ENCODE peak calls at places on chromosomes 2 and 18, in ten cellular contexts. One of them, this sample, is unnamed.

GRCh38 chr2:88227446-88227845 is 57.3 kb downstream of the THNSL2 start:
- DNase-seq in cardiac fibroblast: peak
- DNase-seq in foreskin fibroblast: peak
- DNase-seq in mammary epithelial cell: no peak
- DNase-seq in Calu3: no peak
- DNase-seq in thyroid gland: no peak
- DNase-seq in nephron progenitor cell: peak
- DNase-seq in AG04450: no peak
- DNase-seq in lower lobe of right lung: no peak
- DNase-seq in SK-N-SH: no peak
- DNase-seq in this sample: no peak

GRCh38 chr2:232485757-232486557 is 1.7 kb downstream of the ECEL1 start:
- DNase-seq in AG04450: no peak
- DNase-seq in thyroid gland: no peak
- DNase-seq in foreskin fibroblast: no peak
- DNase-seq in SK-N-SH: peak
- DNase-seq in mammary epithelial cell: no peak
- DNase-seq in lower lobe of right lung: peak
- DNase-seq in cardiac fibroblast: no peak
- DNase-seq in Calu3: no peak
- DNase-seq in nephron progenitor cell: peak
- DNase-seq in this sample: no peak

GRCh38 chr2:3627500-3628100 is 30.4 kb upstream of the ALLC start:
- DNase-seq in Calu3: no peak
- DNase-seq in cardiac fibroblast: no peak
- DNase-seq in nephron progenitor cell: no peak
- DNase-seq in mammary epithelial cell: no peak
- DNase-seq in lower lobe of right lung: no peak
- DNase-seq in thyroid gland: no peak
- DNase-seq in SK-N-SH: no peak
- DNase-seq in AG04450: no peak
- DNase-seq in foreskin fibroblast: no peak
- DNase-seq in this sample: no peak

GRCh38 chr2:166106431-166107015 is 21.3 kb downstream of the SCN1A start:
- DNase-seq in SK-N-SH: peak
- DNase-seq in foreskin fibroblast: peak
- DNase-seq in cardiac fibroblast: peak
- DNase-seq in Calu3: no peak
- DNase-seq in mammary epithelial cell: no peak
- DNase-seq in thyroid gland: no peak
- DNase-seq in lower lobe of right lung: no peak
- DNase-seq in AG04450: no peak
- DNase-seq in nephron progenitor cell: peak
- DNase-seq in this sample: no peak

GRCh38 chr2:175036582-175037018 is 31.4 kb upstream of the CHN1 start:
- DNase-seq in Calu3: no peak
- DNase-seq in nephron progenitor cell: no peak
- DNase-seq in cardiac fibroblast: peak
- DNase-seq in AG04450: no peak
- DNase-seq in SK-N-SH: peak
- DNase-seq in foreskin fibroblast: peak
- DNase-seq in thyroid gland: no peak
- DNase-seq in lower lobe of right lung: no peak
- DNase-seq in mammary epithelial cell: no peak
- DNase-seq in this sample: no peak

GRCh38 chr2:184523732-184524131 is 74.6 kb upstream of the ZNF804A start:
- DNase-seq in cardiac fibroblast: no peak
- DNase-seq in SK-N-SH: no peak
- DNase-seq in foreskin fibroblast: no peak
- DNase-seq in mammary epithelial cell: no peak
- DNase-seq in nephron progenitor cell: no peak
- DNase-seq in AG04450: no peak
- DNase-seq in thyroid gland: no peak
- DNase-seq in lower lobe of right lung: no peak
- DNase-seq in Calu3: no peak
- DNase-seq in this sample: no peak

GRCh38 chr2:111029135-111029927 is 91.4 kb upstream of the BCL2L11 start:
- DNase-seq in AG04450: no peak
- DNase-seq in Calu3: peak
- DNase-seq in foreskin fibroblast: no peak
- DNase-seq in mammary epithelial cell: no peak
- DNase-seq in SK-N-SH: no peak
- DNase-seq in lower lobe of right lung: no peak
- DNase-seq in cardiac fibroblast: no peak
- DNase-seq in nephron progenitor cell: no peak
- DNase-seq in thyroid gland: no peak
- DNase-seq in this sample: no peak

GRCh38 chr2:180472133-180472532 is 465.0 kb upstream of the CWC22 start:
- DNase-seq in nephron progenitor cell: no peak
- DNase-seq in foreskin fibroblast: peak
- DNase-seq in SK-N-SH: no peak
- DNase-seq in Calu3: no peak
- DNase-seq in lower lobe of right lung: no peak
- DNase-seq in thyroid gland: no peak
- DNase-seq in mammary epithelial cell: no peak
- DNase-seq in cardiac fibroblast: peak
- DNase-seq in AG04450: peak
- DNase-seq in this sample: peak

GRCh38 chr2:233841183-233841582 is 13.2 kb downstream of the HJURP start:
- DNase-seq in mammary epithelial cell: no peak
- DNase-seq in foreskin fibroblast: no peak
- DNase-seq in thyroid gland: no peak
- DNase-seq in lower lobe of right lung: no peak
- DNase-seq in AG04450: no peak
- DNase-seq in nephron progenitor cell: no peak
- DNase-seq in Calu3: no peak
- DNase-seq in SK-N-SH: no peak
- DNase-seq in cardiac fibroblast: no peak
- DNase-seq in this sample: no peak

GRCh38 chr2:112646102-112646719 is 472 bp downstream of the SLC20A1 start:
- DNase-seq in lower lobe of right lung: no peak
- DNase-seq in nephron progenitor cell: no peak
- DNase-seq in mammary epithelial cell: no peak
- DNase-seq in Calu3: peak
- DNase-seq in cardiac fibroblast: no peak
- DNase-seq in AG04450: no peak
- DNase-seq in foreskin fibroblast: no peak
- DNase-seq in thyroid gland: no peak
- DNase-seq in SK-N-SH: peak
- DNase-seq in this sample: no peak

GRCh38 chr2:190431907-190432306 is 23.8 kb downstream of the MFSD6 start:
- DNase-seq in AG04450: no peak
- DNase-seq in lower lobe of right lung: no peak
- DNase-seq in mammary epithelial cell: no peak
- DNase-seq in Calu3: no peak
- DNase-seq in foreskin fibroblast: peak
- DNase-seq in cardiac fibroblast: no peak
- DNase-seq in SK-N-SH: no peak
- DNase-seq in nephron progenitor cell: no peak
- DNase-seq in thyroid gland: no peak
- DNase-seq in this sample: no peak

GRCh38 chr2:224104668-224105386 is 65.7 kb upstream of the SERPINE2 start:
- DNase-seq in AG04450: no peak
- DNase-seq in foreskin fibroblast: no peak
- DNase-seq in thyroid gland: no peak
- DNase-seq in nephron progenitor cell: no peak
- DNase-seq in SK-N-SH: no peak
- DNase-seq in cardiac fibroblast: no peak
- DNase-seq in Calu3: no peak
- DNase-seq in lower lobe of right lung: no peak
- DNase-seq in mammary epithelial cell: peak
- DNase-seq in this sample: no peak

GRCh38 chr2:177068967-177069366 is 143.6 kb upstream of the HNRNPA3 start:
- DNase-seq in cardiac fibroblast: no peak
- DNase-seq in AG04450: no peak
- DNase-seq in thyroid gland: no peak
- DNase-seq in SK-N-SH: no peak
- DNase-seq in nephron progenitor cell: no peak
- DNase-seq in Calu3: no peak
- DNase-seq in lower lobe of right lung: no peak
- DNase-seq in mammary epithelial cell: no peak
- DNase-seq in foreskin fibroblast: no peak
- DNase-seq in this sample: no peak

GRCh38 chr2:96539215-96539920 is 2.8 kb downstream of the ARID5A start:
- DNase-seq in SK-N-SH: no peak
- DNase-seq in mammary epithelial cell: no peak
- DNase-seq in Calu3: no peak
- DNase-seq in cardiac fibroblast: no peak
- DNase-seq in nephron progenitor cell: no peak
- DNase-seq in foreskin fibroblast: no peak
- DNase-seq in lower lobe of right lung: no peak
- DNase-seq in AG04450: no peak
- DNase-seq in thyroid gland: no peak
- DNase-seq in this sample: no peak

GRCh38 chr18:5268874-5269273 is 26.7 kb downstream of the ZBTB14 start:
- DNase-seq in SK-N-SH: no peak
- DNase-seq in AG04450: no peak
- DNase-seq in nephron progenitor cell: no peak
- DNase-seq in thyroid gland: no peak
- DNase-seq in Calu3: no peak
- DNase-seq in foreskin fibroblast: no peak
- DNase-seq in mammary epithelial cell: no peak
- DNase-seq in lower lobe of right lung: no peak
- DNase-seq in cardiac fibroblast: no peak
- DNase-seq in this sample: no peak

GRCh38 chr2:201258666-201258999 is 1.7 kb upstream of the CASP8 start:
- DNase-seq in Calu3: no peak
- DNase-seq in SK-N-SH: no peak
- DNase-seq in mammary epithelial cell: no peak
- DNase-seq in lower lobe of right lung: no peak
- DNase-seq in thyroid gland: no peak
- DNase-seq in AG04450: no peak
- DNase-seq in foreskin fibroblast: no peak
- DNase-seq in cardiac fibroblast: no peak
- DNase-seq in nephron progenitor cell: no peak
- DNase-seq in this sample: no peak
- TF ChIP-seq CTCF in Calu3: no peak
- TF ChIP-seq CTCF in SK-N-SH: peak
- TF ChIP-seq CTCF in mammary epithelial cell: no peak
- TF ChIP-seq CTCF in lower lobe of right lung: no peak
- TF ChIP-seq CTCF in thyroid gland: no peak
- TF ChIP-seq CTCF in AG04450: no peak
- TF ChIP-seq CTCF in foreskin fibroblast: peak
- TF ChIP-seq CTCF in cardiac fibroblast: no peak
- TF ChIP-seq CTCF in nephron progenitor cell: no peak
- TF ChIP-seq CTCF in this sample: peak

GRCh38 chr2:85355073-85355410 is 473 bp downstream of the ELMOD3 start:
- DNase-seq in foreskin fibroblast: peak
- DNase-seq in Calu3: no peak
- DNase-seq in SK-N-SH: no peak
- DNase-seq in AG04450: no peak
- DNase-seq in lower lobe of right lung: no peak
- DNase-seq in mammary epithelial cell: peak
- DNase-seq in thyroid gland: no peak
- DNase-seq in cardiac fibroblast: peak
- DNase-seq in nephron progenitor cell: no peak
- DNase-seq in this sample: no peak
- TF ChIP-seq CTCF in foreskin fibroblast: no peak
- TF ChIP-seq CTCF in Calu3: no peak
- TF ChIP-seq CTCF in SK-N-SH: no peak
- TF ChIP-seq CTCF in AG04450: no peak
- TF ChIP-seq CTCF in lower lobe of right lung: no peak
- TF ChIP-seq CTCF in mammary epithelial cell: no peak
- TF ChIP-seq CTCF in thyroid gland: no peak
- TF ChIP-seq CTCF in cardiac fibroblast: no peak
- TF ChIP-seq CTCF in nephron progenitor cell: no peak
- TF ChIP-seq CTCF in this sample: no peak

DNA sequence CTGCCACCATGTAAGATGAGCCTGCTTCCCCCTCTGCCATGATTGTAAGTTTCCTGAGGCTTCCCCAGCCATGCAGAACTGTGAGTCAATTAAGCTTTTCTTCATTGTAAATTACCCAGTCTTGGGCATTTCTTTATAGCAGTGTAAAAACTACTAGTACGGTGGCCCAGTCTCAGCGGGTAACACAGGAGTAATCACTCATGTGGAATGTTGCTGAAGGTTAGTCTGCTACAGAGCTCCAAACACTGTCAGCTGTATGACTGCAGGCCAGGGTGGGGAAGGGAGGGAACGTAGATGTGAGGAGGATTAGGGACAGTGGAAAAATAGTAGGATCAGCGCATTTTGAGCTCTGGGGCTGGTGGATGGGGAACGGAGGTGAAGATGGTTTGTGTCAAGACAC is 711.2 kb upstream of the SOX11 start:
- DNase-seq in AG04450: no peak
- DNase-seq in cardiac fibroblast: no peak
- DNase-seq in Calu3: no peak
- DNase-seq in nephron progenitor cell: no peak
- DNase-seq in thyroid gland: no peak
- DNase-seq in mammary epithelial cell: no peak
- DNase-seq in lower lobe of right lung: no peak
- DNase-seq in SK-N-SH: no peak
- DNase-seq in foreskin fibroblast: no peak
- DNase-seq in this sample: no peak
- TF ChIP-seq CTCF in AG04450: no peak
- TF ChIP-seq CTCF in cardiac fibroblast: no peak
- TF ChIP-seq CTCF in Calu3: no peak
- TF ChIP-seq CTCF in nephron progenitor cell: no peak
- TF ChIP-seq CTCF in thyroid gland: no peak
- TF ChIP-seq CTCF in mammary epithelial cell: no peak
- TF ChIP-seq CTCF in lower lobe of right lung: no peak
- TF ChIP-seq CTCF in SK-N-SH: no peak
- TF ChIP-seq CTCF in foreskin fibroblast: no peak
- TF ChIP-seq CTCF in this sample: no peak

GRCh38 chr2:28390857-28391563 is 1.6 kb upstream of the FOSL2 start:
- DNase-seq in thyroid gland: peak
- DNase-seq in AG04450: no peak
- DNase-seq in Calu3: peak
- DNase-seq in lower lobe of right lung: peak
- DNase-seq in nephron progenitor cell: peak
- DNase-seq in cardiac fibroblast: peak
- DNase-seq in foreskin fibroblast: peak
- DNase-seq in mammary epithelial cell: peak
- DNase-seq in SK-N-SH: peak
- DNase-seq in this sample: peak

GRCh38 chr2:28392297-28393114 is at the start of gene FOSL2:
- DNase-seq in foreskin fibroblast: peak
- DNase-seq in nephron progenitor cell: peak
- DNase-seq in SK-N-SH: peak
- DNase-seq in cardiac fibroblast: peak
- DNase-seq in Calu3: peak
- DNase-seq in lower lobe of right lung: peak
- DNase-seq in mammary epithelial cell: peak
- DNase-seq in AG04450: peak
- DNase-seq in thyroid gland: peak
- DNase-seq in this sample: peak

GRCh38 chr2:28391564-28392296 is 928 bp upstream of the FOSL2 start:
- DNase-seq in AG04450: peak
- DNase-seq in cardiac fibroblast: peak
- DNase-seq in Calu3: peak
- DNase-seq in SK-N-SH: peak
- DNase-seq in nephron progenitor cell: peak
- DNase-seq in foreskin fibroblast: peak
- DNase-seq in thyroid gland: peak
- DNase-seq in mammary epithelial cell: peak
- DNase-seq in lower lobe of right lung: peak
- DNase-seq in this sample: peak

GRCh38 chr2:28389399-28390240 is 3.0 kb upstream of the FOSL2 start:
- DNase-seq in AG04450: no peak
- DNase-seq in Calu3: peak
- DNase-seq in thyroid gland: no peak
- DNase-seq in cardiac fibroblast: no peak
- DNase-seq in lower lobe of right lung: no peak
- DNase-seq in SK-N-SH: peak
- DNase-seq in nephron progenitor cell: no peak
- DNase-seq in mammary epithelial cell: no peak
- DNase-seq in foreskin fibroblast: no peak
- DNase-seq in this sample: no peak

GRCh38 chr2:28390241-28390856 is 2.3 kb upstream of the FOSL2 start:
- DNase-seq in thyroid gland: peak
- DNase-seq in nephron progenitor cell: peak
- DNase-seq in lower lobe of right lung: peak
- DNase-seq in AG04450: peak
- DNase-seq in SK-N-SH: peak
- DNase-seq in cardiac fibroblast: peak
- DNase-seq in mammary epithelial cell: peak
- DNase-seq in Calu3: peak
- DNase-seq in foreskin fibroblast: peak
- DNase-seq in this sample: peak
- TF ChIP-seq CTCF in thyroid gland: no peak
- TF ChIP-seq CTCF in nephron progenitor cell: no peak
- TF ChIP-seq CTCF in lower lobe of right lung: no peak
- TF ChIP-seq CTCF in AG04450: peak
- TF ChIP-seq CTCF in SK-N-SH: no peak
- TF ChIP-seq CTCF in cardiac fibroblast: peak
- TF ChIP-seq CTCF in mammary epithelial cell: no peak
- TF ChIP-seq CTCF in Calu3: no peak
- TF ChIP-seq CTCF in foreskin fibroblast: no peak
- TF ChIP-seq CTCF in this sample: no peak

This sample was measured in AG09319.